ENCODE peak calls at places on chromosomes 3 and 15, in five cellular contexts. P, D, N, I and J are unnamed samples.

GRCh38 chr3:155070932-155071387 is 9.2 kb upstream of the MME start:
- DNase-seq in D (no peak), I (no peak), P (no peak), N (no peak), J (no peak)

GRCh38 chr15:48898083-48898482 is 20.1 kb downstream of the EID1 start:
- DNase-seq in D (no peak), P (no peak), I (no peak), N (no peak), J (no peak)

GRCh38 chr15:51738553-51738952 is 1.1 kb upstream of the LYSMD2 start:
- DNase-seq in D (no peak), I (no peak), P (no peak), N (no peak), J (no peak)

GRCh38 chr3:169822540-169822939 is 9.8 kb upstream of the LRRC34 start:
- DNase-seq in I (no peak), P (no peak), N (no peak), D (no peak), J (no peak)

GRCh38 chr15:25869696-25870095 is 6.6 kb upstream of the ATP10A start:
- DNase-seq in P (no peak), D (no peak), N (no peak), I (no peak), J (no peak)

GRCh38 chr15:73891328-73891975 is 18.1 kb downstream of the TBC1D21 start:
- DNase-seq in I (no peak), N (no peak), D (no peak), P (no peak), J (no peak)

GRCh38 chr15:32029862-32030781 is at the start of gene CHRNA7:
- DNase-seq in D (peak; percentile 12), N (peak; percentile 88), P (peak; percentile 77), I (no peak), J (no peak)

GRCh38 chr3:63354160-63354559 is 76.1 kb downstream of the SYNPR start:
- DNase-seq in D (no peak), N (no peak), P (no peak), I (no peak), J (no peak)

GRCh38 chr3:22731901-22732300 is 471.2 kb upstream of the UBE2E2 start:
- DNase-seq in D (no peak), P (no peak), N (no peak), I (no peak), J (no peak)

GRCh38 chr3:43995078-43995928 is 246.4 kb upstream of the TOPAZ1 start:
- DNase-seq in N (no peak), P (peak; percentile 60), D (no peak), I (no peak), J (peak; percentile 78)

GRCh38 chr15:80619677-80620076 is 75.4 kb upstream of the ABHD17C start:
- DNase-seq in P (no peak), N (no peak), I (no peak), D (peak; percentile 13), J (peak; percentile 13)

GRCh38 chr15:48059786-48060185 is 61.0 kb upstream of the SLC24A5 start:
- DNase-seq in N (no peak), D (no peak), P (no peak), I (no peak), J (no peak)

GRCh38 chr3:18946524-18946923 is 201.8 kb upstream of the KCNH8 start:
- DNase-seq in P (no peak), I (no peak), D (peak; percentile 1), N (no peak), J (peak; percentile 29)

GRCh38 chr3:69776289-69776688 is 37.0 kb downstream of the MITF start:
- DNase-seq in P (no peak), N (peak; percentile 36), D (no peak), I (no peak), J (no peak)

GRCh38 chr3:11568503-11569155 is 75.1 kb downstream of the VGLL4 start:
- DNase-seq in I (no peak), P (no peak), D (no peak), N (no peak), J (no peak)

GRCh38 chr3:30644615-30645014 is 38.2 kb downstream of the TGFBR2 start:
- DNase-seq in N (no peak), I (no peak), D (no peak), P (no peak), J (no peak)

GRCh38 chr15:31375772-31376171 is 49.1 kb downstream of the KLF13 start:
- DNase-seq in P (no peak), I (no peak), N (no peak), D (no peak), J (no peak)

GRCh38 chr15:66148187-66148586 is 105.4 kb downstream of the MEGF11 start:
- DNase-seq in D (no peak), I (no peak), N (no peak), P (no peak), J (no peak)

GRCh38 chr15:67091966-67092677 is 26.7 kb downstream of the SMAD3 start:
- DNase-seq in N (no peak), D (no peak), P (no peak), I (no peak), J (no peak)

GRCh38 chr3:21893250-21893649 is 142.2 kb upstream of the ZNF385D start:
- DNase-seq in P (no peak), N (no peak), I (no peak), D (no peak), J (no peak)

GRCh38 chr3:150830094-150830681 is 67.2 kb upstream of the SIAH2 start:
- DNase-seq in I (no peak), D (peak; percentile 41), N (peak; percentile 15), P (peak; percentile 19), J (no peak)

GRCh38 chr15:84824260-84824690 is 7.1 kb downstream of the ALPK3 start:
- DNase-seq in D (peak; percentile 50), N (no peak), I (no peak), P (no peak), J (no peak)

GRCh38 chr3:175163686-175164085 is 304.6 kb downstream of the NAALADL2 start:
- DNase-seq in P (no peak), I (no peak), N (no peak), D (no peak), J (no peak)

GRCh38 chr3:194379231-194379630 is 9.7 kb upstream of the LRRC15 start:
- DNase-seq in I (no peak), P (no peak), D (no peak), N (no peak), J (no peak)
- TF ChIP-seq MAX in I (no peak), P (no peak), D (no peak), N (no peak), J (no peak)

DNA sequence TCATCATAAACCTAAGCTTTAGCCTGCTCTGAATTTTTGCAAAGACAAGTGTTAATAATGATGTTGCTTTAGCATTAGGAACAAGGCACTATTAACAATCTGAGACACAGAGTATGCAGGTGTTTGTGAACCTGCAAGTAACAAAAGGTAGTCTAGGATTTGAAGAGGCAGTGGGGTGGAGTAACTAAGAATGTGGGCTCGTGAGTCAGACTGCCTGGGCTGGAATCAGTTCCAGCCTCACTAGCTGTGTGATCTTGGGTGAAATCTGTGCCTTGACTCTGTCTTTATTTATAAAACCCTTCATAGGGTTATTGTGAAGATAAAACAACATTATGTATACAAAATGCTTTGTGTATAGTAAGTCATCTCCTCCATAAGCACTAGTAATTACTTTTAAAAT is 610.6 kb upstream of the CFAP20DC start:
- DNase-seq in I (no peak), N (no peak), D (no peak), P (no peak), J (no peak)
- TF ChIP-seq ATF2 in I (no peak), N (no peak), D (no peak), P (no peak), J (no peak)

DNA sequence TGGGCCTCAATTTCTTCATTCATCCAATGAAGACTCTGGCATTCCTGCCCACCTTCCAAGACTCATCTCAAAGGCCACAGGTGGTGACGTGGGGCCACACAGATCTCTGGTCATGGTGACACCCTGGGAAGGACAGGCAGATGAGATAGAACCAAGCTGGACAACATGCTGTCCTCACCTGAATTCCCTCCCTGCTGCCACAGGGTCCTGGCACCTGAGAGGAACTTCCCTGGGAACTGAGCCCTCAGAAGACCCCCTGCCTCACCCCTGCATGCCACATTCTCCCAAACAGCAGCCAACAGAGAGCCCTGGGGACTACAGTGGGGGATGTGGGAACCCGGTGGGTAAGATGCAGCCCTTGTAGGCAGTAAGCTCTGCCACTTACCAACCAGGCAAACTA is 10.7 kb downstream of the KLF15 start:
- DNase-seq in I (no peak), N (no peak), D (no peak), P (no peak), J (peak; percentile 33)
- TF ChIP-seq MAX in I (no peak), N (no peak), D (no peak), P (no peak), J (no peak)

GRCh38 chr3:108518895-108519294 is 8.5 kb upstream of the MYH15 start:
- DNase-seq in P (no peak), D (no peak), I (no peak), N (no peak), J (no peak)
- TF ChIP-seq ATF2 in P (no peak), D (no peak), I (no peak), N (no peak), J (no peak)

DNA sequence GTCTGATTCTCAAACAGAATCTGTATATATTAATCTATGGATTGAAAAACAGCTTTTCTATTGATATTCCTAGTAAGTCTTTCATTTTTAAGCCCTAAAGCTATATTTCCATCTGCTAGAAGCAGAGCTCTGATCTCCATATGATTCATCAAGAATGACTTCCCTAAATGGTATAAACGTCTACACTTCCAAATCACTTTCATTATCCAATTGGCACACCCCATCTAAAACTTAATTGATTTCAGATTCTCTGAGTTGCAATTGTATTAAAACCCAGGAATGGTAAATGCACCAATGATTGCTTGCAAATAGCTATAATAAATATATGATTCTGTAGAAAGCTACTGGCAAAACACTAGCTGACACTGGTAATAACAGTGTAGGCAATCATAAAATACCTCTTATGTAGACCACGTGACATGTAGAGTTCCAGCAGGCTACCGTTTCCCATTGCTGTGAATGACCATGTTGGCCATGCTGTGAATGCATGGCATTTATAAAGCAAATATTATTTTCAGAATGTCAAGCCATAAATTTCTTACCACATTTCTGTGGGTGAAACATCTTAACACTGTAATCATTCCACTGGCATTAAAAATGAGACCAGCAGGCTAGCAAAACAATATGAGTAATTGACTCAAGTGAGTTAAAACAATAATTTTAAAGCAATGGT is 226.0 kb downstream of the ZMAT3 start:
- DNase-seq in P (no peak), N (no peak), D (no peak), I (no peak), J (no peak)
- TF ChIP-seq MAX in P (no peak), N (no peak), D (no peak), I (no peak), J (no peak)

DNA sequence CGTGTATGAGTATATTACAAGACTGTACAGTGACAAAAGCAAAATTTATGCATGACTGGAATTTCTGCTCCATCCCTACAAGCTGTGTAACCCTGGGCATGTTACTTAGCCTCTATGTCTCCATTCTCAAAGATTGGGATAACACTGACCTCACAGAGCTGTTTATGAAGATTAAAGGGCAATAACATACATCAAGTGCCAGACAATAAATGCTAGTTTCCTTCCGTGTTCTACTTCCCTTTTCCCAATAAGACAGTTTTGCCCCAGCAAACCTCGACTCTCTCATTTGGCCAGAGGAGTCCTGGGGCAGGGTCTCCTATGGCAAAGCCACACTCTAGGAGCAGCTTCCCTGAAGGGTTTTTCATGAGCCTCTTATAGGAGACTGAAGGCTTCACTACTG is 7.5 kb downstream of the HEXA start:
- DNase-seq in D (no peak), I (no peak), P (no peak), N (no peak), J (no peak)
- TF ChIP-seq ATF2 in D (no peak), I (no peak), P (no peak), N (no peak), J (no peak)